ENCODE peak calls at places on chromosome 3, in four cellular contexts. One of them, this sample, is unnamed.

GRCh38 chr3:46693897-46694235 is 387 bp upstream of the ALS2CL start:
- DNase-seq in brain microvascular endothelial cell: no peak
- DNase-seq in WTC11: no peak
- DNase-seq in GM10248: no peak
- DNase-seq in this sample: no peak

GRCh38 chr3:57983734-57984518 is 24.3 kb upstream of the FLNB start:
- DNase-seq in brain microvascular endothelial cell: peak; percentile 90
- DNase-seq in WTC11: no peak
- DNase-seq in GM10248: peak; percentile 78
- DNase-seq in this sample: peak; percentile 77

GRCh38 chr3:89419647-89420141 is 312.3 kb downstream of the EPHA3 start:
- DNase-seq in brain microvascular endothelial cell: peak; percentile 44
- DNase-seq in WTC11: no peak
- DNase-seq in GM10248: no peak
- DNase-seq in this sample: no peak

GRCh38 chr3:17204049-17204650 is 319.4 kb downstream of the PLCL2 start:
- DNase-seq in brain microvascular endothelial cell: no peak
- DNase-seq in WTC11: no peak
- DNase-seq in GM10248: no peak
- DNase-seq in this sample: no peak

GRCh38 chr3:144556392-144556791 is 584.8 kb downstream of the DIPK2A start:
- DNase-seq in brain microvascular endothelial cell: peak; percentile 69
- DNase-seq in WTC11: no peak
- DNase-seq in GM10248: peak; percentile 10
- DNase-seq in this sample: peak; percentile 25

GRCh38 chr3:56593455-56594158 is 36.6 kb downstream of the CCDC66 start:
- DNase-seq in brain microvascular endothelial cell: no peak
- DNase-seq in WTC11: no peak
- DNase-seq in GM10248: no peak
- DNase-seq in this sample: no peak

GRCh38 chr3:8371085-8371551 is 130.5 kb upstream of the LMCD1 start:
- DNase-seq in brain microvascular endothelial cell: peak; percentile 94
- DNase-seq in WTC11: no peak
- DNase-seq in GM10248: no peak
- DNase-seq in this sample: no peak

GRCh38 chr3:43499256-43499655 is 122.6 kb downstream of the ANO10 start:
- DNase-seq in brain microvascular endothelial cell: no peak
- DNase-seq in WTC11: no peak
- DNase-seq in GM10248: no peak
- DNase-seq in this sample: no peak

GRCh38 chr3:72339750-72340025 is 508.6 kb downstream of the SHQ1 start:
- DNase-seq in brain microvascular endothelial cell: no peak
- DNase-seq in WTC11: no peak
- DNase-seq in GM10248: no peak
- DNase-seq in this sample: no peak

GRCh38 chr3:49339593-49339946 is 283 bp downstream of the USP4 start:
- DNase-seq in brain microvascular endothelial cell: no peak
- DNase-seq in WTC11: peak; percentile 71
- DNase-seq in GM10248: no peak
- DNase-seq in this sample: no peak

GRCh38 chr3:182294256-182294655 is 499.0 kb upstream of the ATP11B start:
- DNase-seq in brain microvascular endothelial cell: no peak
- DNase-seq in WTC11: no peak
- DNase-seq in GM10248: no peak
- DNase-seq in this sample: no peak

GRCh38 chr3:159675285-159675684 is 313.4 kb upstream of the IL12A start:
- DNase-seq in brain microvascular endothelial cell: no peak
- DNase-seq in WTC11: no peak
- DNase-seq in GM10248: no peak
- DNase-seq in this sample: no peak

GRCh38 chr3:189954733-189955665 is 165.7 kb downstream of the P3H2 start:
- DNase-seq in brain microvascular endothelial cell: no peak
- DNase-seq in WTC11: no peak
- DNase-seq in GM10248: no peak
- DNase-seq in this sample: no peak

GRCh38 chr3:138833908-138834358 is 795 bp downstream of the PIK3CB start:
- DNase-seq in brain microvascular endothelial cell: peak; percentile 16
- DNase-seq in WTC11: no peak
- DNase-seq in GM10248: no peak
- DNase-seq in this sample: no peak

GRCh38 chr3:142244056-142244455 is 18.7 kb upstream of the GK5 start:
- DNase-seq in brain microvascular endothelial cell: no peak
- DNase-seq in WTC11: no peak
- DNase-seq in GM10248: no peak
- DNase-seq in this sample: no peak

GRCh38 chr3:13822042-13822441 is 57.8 kb downstream of the WNT7A start:
- DNase-seq in brain microvascular endothelial cell: peak; percentile 4
- DNase-seq in WTC11: no peak
- DNase-seq in GM10248: no peak
- DNase-seq in this sample: no peak

GRCh38 chr3:22117751-22118346 is 366.8 kb upstream of the ZNF385D start:
- DNase-seq in brain microvascular endothelial cell: no peak
- DNase-seq in WTC11: no peak
- DNase-seq in GM10248: no peak
- DNase-seq in this sample: no peak

GRCh38 chr3:192514081-192514753 is 213.1 kb downstream of the FGF12 start:
- DNase-seq in brain microvascular endothelial cell: no peak
- DNase-seq in WTC11: peak; percentile 55
- DNase-seq in GM10248: no peak
- DNase-seq in this sample: peak; percentile 18

GRCh38 chr3:127263586-127264231 is 24.1 kb downstream of the PRR20G start:
- DNase-seq in brain microvascular endothelial cell: no peak
- DNase-seq in WTC11: no peak
- DNase-seq in GM10248: no peak
- DNase-seq in this sample: peak; percentile 14

GRCh38 chr3:146280859-146281258 is 30.0 kb upstream of the PLSCR4 start:
- DNase-seq in brain microvascular endothelial cell: no peak
- DNase-seq in WTC11: no peak
- DNase-seq in GM10248: no peak
- DNase-seq in this sample: no peak

GRCh38 chr3:103056552-103056951 is 621.7 kb downstream of the ZPLD1 start:
- DNase-seq in brain microvascular endothelial cell: no peak
- DNase-seq in WTC11: no peak
- DNase-seq in GM10248: no peak
- DNase-seq in this sample: no peak

GRCh38 chr3:184465883-184466412 is 86.1 kb downstream of the CHRD start:
- DNase-seq in brain microvascular endothelial cell: no peak
- DNase-seq in WTC11: no peak
- DNase-seq in GM10248: no peak
- DNase-seq in this sample: no peak

GRCh38 chr3:63450023-63450422 is 171.9 kb downstream of the SYNPR start:
- DNase-seq in brain microvascular endothelial cell: no peak
- DNase-seq in WTC11: no peak
- DNase-seq in GM10248: no peak
- DNase-seq in this sample: no peak

GRCh38 chr3:55434789-55435188 is 52.3 kb downstream of the WNT5A start:
- DNase-seq in brain microvascular endothelial cell: peak; percentile 12
- DNase-seq in WTC11: peak; percentile 48
- DNase-seq in GM10248: peak; percentile 19
- DNase-seq in this sample: peak; percentile 18
- TF ChIP-seq CTCF in brain microvascular endothelial cell: peak; percentile 69
- TF ChIP-seq CTCF in WTC11: peak; percentile 57
- TF ChIP-seq CTCF in GM10248: peak; percentile 71
- TF ChIP-seq CTCF in this sample: peak; percentile 70

GRCh38 chr3:80688814-80689213 is 921.0 kb upstream of the ROBO1 start:
- DNase-seq in brain microvascular endothelial cell: peak; percentile 48
- DNase-seq in WTC11: no peak
- DNase-seq in GM10248: no peak
- DNase-seq in this sample: no peak
- TF ChIP-seq CTCF in brain microvascular endothelial cell: peak; percentile 45
- TF ChIP-seq CTCF in WTC11: no peak
- TF ChIP-seq CTCF in GM10248: no peak
- TF ChIP-seq CTCF in this sample: no peak

DNA sequence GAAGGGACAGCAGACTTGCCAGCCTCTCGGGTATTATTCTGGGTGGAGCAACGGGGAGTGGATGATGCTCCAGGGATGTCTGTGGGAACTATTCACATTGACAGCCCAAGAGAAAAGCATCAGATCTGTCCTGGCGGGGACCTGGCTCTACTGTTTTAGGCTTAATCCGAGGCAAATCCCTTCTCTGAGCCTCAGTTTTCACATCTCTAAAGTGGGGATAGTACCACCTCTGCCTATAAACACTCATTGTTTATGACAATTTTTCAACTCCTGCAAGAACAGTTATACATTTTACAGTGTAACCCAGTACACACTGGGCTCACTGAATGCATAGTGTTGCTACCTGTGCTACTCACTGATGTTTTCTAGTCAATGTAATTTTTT is 9.3 kb downstream of the PDIA5 start:
- DNase-seq in brain microvascular endothelial cell: no peak
- DNase-seq in WTC11: no peak
- DNase-seq in GM10248: no peak
- DNase-seq in this sample: no peak
- TF ChIP-seq CTCF in brain microvascular endothelial cell: no peak
- TF ChIP-seq CTCF in WTC11: no peak
- TF ChIP-seq CTCF in GM10248: no peak
- TF ChIP-seq CTCF in this sample: no peak

DNA sequence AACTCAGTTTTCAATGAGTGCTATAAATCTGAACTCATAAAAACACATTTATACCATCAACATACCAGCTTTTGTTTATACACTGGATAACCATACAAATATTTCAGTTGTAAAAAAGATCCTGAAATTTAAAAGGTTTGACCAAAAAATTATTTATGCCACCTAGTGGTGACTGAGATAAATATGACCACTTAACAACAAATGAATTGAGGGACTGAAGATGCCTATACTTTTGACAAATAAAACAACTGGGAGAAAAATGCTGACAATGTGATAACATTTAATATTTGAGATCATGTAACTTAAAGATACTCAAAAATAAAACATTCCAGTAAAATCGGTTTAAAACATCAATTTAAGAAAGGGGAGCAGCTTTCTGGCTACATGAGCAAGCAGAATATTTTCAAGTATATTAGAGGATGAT is 30.4 kb downstream of the ATG3 start:
- DNase-seq in brain microvascular endothelial cell: no peak
- DNase-seq in WTC11: no peak
- DNase-seq in GM10248: peak; percentile 26
- DNase-seq in this sample: peak; percentile 42
- TF ChIP-seq CTCF in brain microvascular endothelial cell: peak; percentile 17
- TF ChIP-seq CTCF in WTC11: peak; percentile 22
- TF ChIP-seq CTCF in GM10248: peak; percentile 27
- TF ChIP-seq CTCF in this sample: peak; percentile 2

GRCh38 chr3:60430208-60430607 is 821.0 kb downstream of the FHIT start:
- DNase-seq in brain microvascular endothelial cell: no peak
- DNase-seq in WTC11: no peak
- DNase-seq in GM10248: no peak
- DNase-seq in this sample: no peak

GRCh38 chr3:60434323-60434722 is 816.9 kb downstream of the FHIT start:
- DNase-seq in brain microvascular endothelial cell: no peak
- DNase-seq in WTC11: no peak
- DNase-seq in GM10248: no peak
- DNase-seq in this sample: no peak

GRCh38 chr3:60435941-60436650 is 815.2 kb downstream of the FHIT start:
- DNase-seq in brain microvascular endothelial cell: no peak
- DNase-seq in WTC11: no peak
- DNase-seq in GM10248: no peak
- DNase-seq in this sample: no peak

GRCh38 chr3:60434945-60435344 is 816.3 kb downstream of the FHIT start:
- DNase-seq in brain microvascular endothelial cell: no peak
- DNase-seq in WTC11: no peak
- DNase-seq in GM10248: no peak
- DNase-seq in this sample: no peak

GRCh38 chr3:60431599-60431958 is 819.7 kb downstream of the FHIT start:
- DNase-seq in brain microvascular endothelial cell: peak; percentile 22
- DNase-seq in WTC11: peak; percentile 17
- DNase-seq in GM10248: no peak
- DNase-seq in this sample: no peak
- TF ChIP-seq CTCF in brain microvascular endothelial cell: peak; percentile 44
- TF ChIP-seq CTCF in WTC11: no peak
- TF ChIP-seq CTCF in GM10248: peak; percentile 2
- TF ChIP-seq CTCF in this sample: no peak

DNA sequence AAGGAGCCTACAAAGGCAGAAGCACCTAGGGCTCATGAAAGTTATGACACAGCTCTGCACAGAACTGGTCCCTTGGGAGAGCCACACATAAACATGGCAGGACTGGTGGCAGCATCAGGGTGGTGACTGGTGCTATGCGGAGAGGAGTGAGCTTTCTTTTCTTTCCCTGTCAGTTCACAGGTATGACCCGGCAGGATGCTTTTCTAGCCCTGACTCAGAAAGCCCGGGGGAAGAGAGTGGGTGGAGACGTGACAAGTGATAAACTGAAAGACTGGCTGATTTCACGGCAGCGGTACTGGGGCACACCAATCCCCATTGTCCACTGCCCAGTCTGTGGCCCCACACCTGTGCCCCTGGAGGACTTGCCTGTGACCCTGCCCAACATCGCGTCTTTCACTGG is 103.0 kb downstream of the LARS2 start:
- DNase-seq in brain microvascular endothelial cell: no peak
- DNase-seq in WTC11: no peak
- DNase-seq in GM10248: no peak
- DNase-seq in this sample: no peak
- TF ChIP-seq CTCF in brain microvascular endothelial cell: no peak
- TF ChIP-seq CTCF in WTC11: no peak
- TF ChIP-seq CTCF in GM10248: no peak
- TF ChIP-seq CTCF in this sample: no peak

GRCh38 chr3:187738400-187739124 is 6.7 kb downstream of the BCL6 start:
- DNase-seq in brain microvascular endothelial cell: peak; percentile 84
- DNase-seq in WTC11: peak; percentile 86
- DNase-seq in GM10248: peak; percentile 81
- DNase-seq in this sample: peak; percentile 84

GRCh38 chr3:187736418-187736871 is 8.8 kb downstream of the BCL6 start:
- DNase-seq in brain microvascular endothelial cell: peak; percentile 45
- DNase-seq in WTC11: no peak
- DNase-seq in GM10248: no peak
- DNase-seq in this sample: no peak

GRCh38 chr3:187739125-187739560 is 6.1 kb downstream of the BCL6 start:
- DNase-seq in brain microvascular endothelial cell: no peak
- DNase-seq in WTC11: peak; percentile 47
- DNase-seq in GM10248: no peak
- DNase-seq in this sample: peak; percentile 38

GRCh38 chr3:187738089-187738399 is 7.2 kb downstream of the BCL6 start:
- DNase-seq in brain microvascular endothelial cell: no peak
- DNase-seq in WTC11: no peak
- DNase-seq in GM10248: no peak
- DNase-seq in this sample: no peak

DNA sequence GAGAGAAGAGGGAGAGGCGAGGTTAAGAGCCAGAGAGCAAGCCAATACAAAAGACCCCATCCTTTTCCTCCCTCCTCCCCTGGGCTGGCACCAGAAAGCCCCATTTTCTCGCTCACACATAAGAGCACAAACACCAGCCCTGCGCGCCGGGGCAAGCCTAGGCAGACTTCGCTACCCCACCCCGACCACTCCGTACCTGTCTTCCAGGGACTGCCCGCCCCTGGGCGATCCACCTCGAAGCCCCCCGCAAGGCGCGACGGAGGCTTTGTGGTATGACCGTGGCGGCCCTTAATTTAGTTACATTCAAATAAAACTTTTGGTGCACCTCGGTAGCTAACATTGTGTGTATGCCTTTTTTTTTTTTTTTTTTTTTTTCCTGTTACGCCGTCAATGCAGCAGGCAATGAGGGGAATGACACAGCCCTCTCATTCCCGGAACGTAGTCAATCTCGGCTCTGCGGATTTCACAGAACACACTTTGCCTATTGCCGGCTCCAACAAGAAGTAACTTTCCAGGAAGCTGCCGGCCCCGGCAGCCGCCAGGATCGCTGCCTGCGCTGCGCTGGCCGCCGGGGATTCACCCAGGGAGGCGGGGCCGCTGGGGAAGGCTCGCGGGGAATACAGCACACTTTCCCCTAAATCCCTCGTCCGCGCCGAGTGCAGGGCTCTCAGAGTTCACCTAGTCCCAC is 7.7 kb downstream of the BCL6 start:
- DNase-seq in brain microvascular endothelial cell: peak; percentile 64
- DNase-seq in WTC11: peak; percentile 64
- DNase-seq in GM10248: no peak
- DNase-seq in this sample: peak; percentile 50
- TF ChIP-seq CTCF in brain microvascular endothelial cell: peak; percentile 34
- TF ChIP-seq CTCF in WTC11: no peak
- TF ChIP-seq CTCF in GM10248: no peak
- TF ChIP-seq CTCF in this sample: no peak

This sample was measured in GM13976.